ENCODE peak calls at places on chromosomes 12 and 14, in five cellular contexts. A is neuronal stem cell, B is IMR-90, W is fibroblast of lung, F is neural progenitor cell. P is an unnamed sample.
A peak's percentile ranks its signal among the peaks of the same experiment; 100 is the strongest.

GRCh38 chr12:65823481-65824313 is 586 bp upstream of the HMGA2 start:
- DNase-seq in A (peak; percentile 64), B (peak; percentile 58), W (peak; percentile 56), F (peak; percentile 84), P (no peak)

GRCh38 chr12:106903241-106903950 is 52.3 kb upstream of the TMEM263 start:
- DNase-seq in A (peak; percentile 54), B (peak; percentile 33), W (peak; percentile 49), F (peak; percentile 93), P (peak; percentile 62)

GRCh38 chr12:128787827-128788226 is 35.9 kb downstream of the SLC15A4 start:
- DNase-seq in A (no peak), B (no peak), W (no peak), F (no peak), P (no peak)

GRCh38 chr12:41277019-41277770 is 89.1 kb downstream of the PDZRN4 start:
- DNase-seq in A (peak; percentile 30), B (peak; percentile 52), W (peak; percentile 39), F (peak; percentile 69), P (peak; percentile 87)

GRCh38 chr12:93851245-93851665 is 174.1 kb downstream of the CRADD start:
- DNase-seq in A (no peak), B (no peak), W (no peak), F (no peak), P (no peak)

GRCh38 chr12:86196465-86196864 is 59.7 kb downstream of the MGAT4C start:
- DNase-seq in A (no peak), B (no peak), W (no peak), F (no peak), P (no peak)

GRCh38 chr12:130161261-130162231 is 718 bp upstream of the FZD10 start:
- DNase-seq in A (peak; percentile 59), B (no peak), W (peak; percentile 18), F (peak; percentile 88), P (no peak)

GRCh38 chr14:73719361-73719760 is 5.2 kb upstream of the PNMA1 start:
- DNase-seq in A (no peak), B (no peak), W (no peak), F (peak; percentile 34), P (no peak)

GRCh38 chr14:90498198-90498597 is 101.4 kb downstream of the CALM1 start:
- DNase-seq in A (no peak), B (no peak), W (no peak), F (no peak), P (no peak)

GRCh38 chr14:97699026-97699425 is 901.8 kb downstream of the VRK1 start:
- DNase-seq in A (no peak), B (no peak), W (no peak), F (no peak), P (no peak)

GRCh38 chr12:27585739-27586265 is 61.8 kb downstream of the PPFIBP1 start:
- DNase-seq in A (no peak), B (no peak), W (no peak), F (no peak), P (no peak)

GRCh38 chr12:50084775-50085614 is at the start of gene SMARCD1:
- DNase-seq in A (peak; percentile 95), B (peak; percentile 91), W (peak; percentile 91), F (peak; percentile 99), P (peak; percentile 96)

GRCh38 chr12:1917172-1918070 is 1.0 kb downstream of the CACNA2D4 start:
- DNase-seq in A (no peak), B (no peak), W (no peak), F (no peak), P (peak; percentile 50)

GRCh38 chr12:71694099-71694820 is 8.4 kb downstream of the TMEM19 start:
- DNase-seq in A (no peak), B (no peak), W (peak; percentile 16), F (peak; percentile 38), P (peak; percentile 84)

GRCh38 chr12:89497005-89497404 is 27.6 kb downstream of the GALNT4 start:
- DNase-seq in A (no peak), B (peak; percentile 62), W (no peak), F (no peak), P (no peak)

GRCh38 chr12:92002195-92002649 is 143.4 kb downstream of the BTG1 start:
- DNase-seq in A (no peak), B (peak; percentile 34), W (peak; percentile 47), F (no peak), P (no peak)

GRCh38 chr14:77140937-77141591 is 527 bp downstream of the ZDHHC22 start:
- DNase-seq in A (peak; percentile 82), B (peak; percentile 18), W (peak; percentile 47), F (peak; percentile 92), P (no peak)

DNA sequence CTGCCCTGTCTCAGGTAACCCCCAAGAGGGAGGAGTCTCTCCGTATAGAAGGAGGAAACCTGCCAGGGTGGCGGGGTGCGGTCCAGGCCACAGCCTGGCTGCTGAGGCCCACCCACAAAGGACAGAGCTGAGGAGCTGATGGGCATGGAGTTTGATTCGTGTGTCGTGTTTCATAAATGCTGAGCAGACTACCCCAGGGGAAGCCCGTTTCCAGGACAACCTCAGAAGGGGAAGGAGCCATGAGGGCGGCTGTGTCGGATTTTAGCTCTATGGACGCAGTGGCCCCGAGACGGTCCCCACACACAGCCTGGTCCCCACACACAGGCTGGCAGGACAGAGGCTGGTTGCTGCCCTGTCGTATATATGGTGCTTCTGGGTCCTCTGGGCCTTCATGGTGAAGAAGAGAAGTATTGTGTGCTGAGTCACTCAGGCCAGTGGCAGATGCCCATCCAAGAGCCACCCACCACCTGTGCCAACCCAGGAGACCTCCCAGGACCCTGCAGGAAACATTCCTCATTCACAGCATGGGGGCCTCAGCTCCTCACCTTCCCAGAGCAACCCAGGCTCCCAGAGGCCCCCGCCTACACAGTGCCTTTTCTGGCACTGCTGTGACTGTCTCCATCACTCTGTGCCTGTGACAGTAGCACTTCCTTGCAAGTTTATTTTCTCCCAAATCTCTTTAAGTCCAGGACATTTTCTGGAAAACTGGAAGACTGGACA is 63.1 kb upstream of the RIN3 start:
- DNase-seq in A (no peak), B (no peak), W (no peak), F (no peak), P (peak; percentile 47)
- H3K36me3 ChIP-seq in A (no peaks in the 10 kb centered on the region), B (no peaks in the 10 kb centered on the region), W (no peaks in the 10 kb centered on the region), F (no peaks in the 10 kb centered on the region), P (no peaks in the 10 kb centered on the region)

GRCh38 chr14:65204056-65204455 is 101.7 kb upstream of the MAX start:
- DNase-seq in A (no peak), B (no peak), W (no peak), F (no peak), P (no peak)
- H3K4me1 ChIP-seq in A (peaks cover 1% of the 10 kb centered on the region), B (peaks cover 6% of the 10 kb centered on the region), W (peaks cover 3% of the 10 kb centered on the region), F (peaks cover 5% of the 10 kb centered on the region), P (peaks cover 79% of the 10 kb centered on the region)

DNA sequence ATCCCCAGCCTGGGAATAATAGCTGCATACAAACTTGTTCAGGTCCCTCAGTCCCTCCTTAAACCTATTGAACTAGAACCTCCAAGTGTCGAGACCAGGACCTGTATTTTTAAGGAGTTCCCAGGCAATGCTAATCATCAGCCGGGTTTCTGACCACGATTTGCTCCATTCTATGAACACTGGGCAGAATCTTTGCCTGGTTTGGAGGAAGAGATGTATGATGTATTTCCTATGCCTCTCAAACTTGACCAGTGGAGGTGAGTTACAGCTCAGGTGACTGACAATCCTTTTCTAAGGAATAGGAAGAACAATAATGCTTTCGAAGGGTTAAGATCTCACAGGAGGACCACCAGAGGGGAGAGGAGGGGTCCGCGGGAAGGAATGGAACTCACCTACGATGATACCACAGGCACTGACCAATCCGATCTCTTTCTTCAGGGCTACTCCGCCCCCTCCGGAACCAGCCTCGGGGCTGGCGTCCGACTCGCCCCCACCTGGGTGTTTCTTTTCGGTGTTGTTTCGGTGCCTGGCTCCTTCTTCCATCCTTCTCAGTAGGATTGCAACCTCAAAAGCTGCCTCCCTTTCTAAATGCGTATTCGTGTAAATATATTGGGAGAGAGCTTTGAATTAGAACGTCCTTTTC is 967 bp downstream of the SLC7A8 start:
- DNase-seq in A (no peak), B (no peak), W (no peak), F (peak; percentile 88), P (peak; percentile 59)
- H3K9ac ChIP-seq in A (no peak overlapping the region), B (no peak overlapping the region), W (no peak overlapping the region), F (peak overlapping the region; percentile 22), P (peak overlapping the region; percentile 49)

GRCh38 chr12:54287316-54288157 is 7.0 kb downstream of the HNRNPA1 start:
- DNase-seq in A (no peak), B (no peak), W (no peak), F (no peak), P (no peak)
- H3K36me3 ChIP-seq in A (peaks cover 33% of the 10 kb centered on the region), B (peaks cover 35% of the 10 kb centered on the region), W (peaks cover 13% of the 10 kb centered on the region), F (peaks cover 36% of the 10 kb centered on the region), P (peaks cover 44% of the 10 kb centered on the region)

DNA sequence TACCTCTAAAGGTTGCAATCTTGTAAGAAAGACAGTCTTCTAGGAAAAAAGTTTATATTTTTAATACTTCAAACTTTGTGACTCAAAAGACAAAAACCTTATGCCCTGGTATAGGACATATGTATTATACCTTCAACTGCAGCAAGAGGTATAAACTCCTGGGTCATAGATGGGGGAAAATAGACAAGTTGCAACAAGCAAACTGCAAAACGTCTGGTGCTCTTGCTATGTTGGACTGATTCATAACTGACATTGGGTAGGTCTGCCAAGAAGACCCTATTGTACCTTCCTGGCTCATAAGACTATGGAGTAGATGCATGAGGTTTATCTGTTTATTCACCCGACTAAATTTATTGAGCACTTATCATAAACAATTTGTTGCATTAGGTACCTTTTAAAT is 40.9 kb downstream of the BEST3 start:
- DNase-seq in A (no peak), B (no peak), W (no peak), F (no peak), P (no peak)
- H3K4me1 ChIP-seq in A (peaks cover 1% of the 10 kb centered on the region), B (peaks cover 18% of the 10 kb centered on the region), W (peaks cover 8% of the 10 kb centered on the region), F (no peaks in the 10 kb centered on the region), P (peaks cover 12% of the 10 kb centered on the region)

DNA sequence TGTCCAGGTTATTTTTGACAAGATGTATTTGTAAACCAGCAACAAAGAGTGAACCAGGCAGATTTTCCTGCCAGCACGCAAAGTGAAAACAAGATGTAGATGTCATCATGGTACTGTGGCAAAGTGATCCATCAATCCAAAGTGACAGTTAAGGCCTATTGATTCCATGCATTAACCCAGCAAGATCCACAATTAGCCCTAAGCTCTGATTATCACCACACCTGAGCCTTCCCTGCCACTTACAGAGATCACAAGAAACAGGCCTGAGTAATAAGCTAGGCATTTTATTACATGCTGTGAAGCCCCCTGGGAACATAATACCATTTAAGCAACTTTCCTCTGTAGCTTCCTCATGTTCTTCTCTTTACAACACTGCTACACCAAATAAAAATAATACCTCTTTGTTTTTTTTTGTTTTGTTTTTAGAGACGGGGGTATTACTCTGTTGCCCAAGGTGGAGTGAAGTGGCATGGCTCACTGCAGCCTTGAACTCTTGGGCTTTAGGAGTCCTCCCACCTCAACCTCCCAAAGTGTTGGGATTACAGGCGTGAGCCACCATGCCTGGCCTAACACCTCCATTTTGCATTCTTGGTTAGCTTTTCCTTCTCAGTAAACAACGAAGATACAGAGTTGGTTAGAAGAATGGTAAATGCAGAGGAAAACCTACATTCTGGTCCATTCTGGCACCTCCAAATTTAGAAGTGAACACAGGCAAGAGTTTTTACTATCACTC is 85.5 kb downstream of the STON2 start:
- DNase-seq in A (no peak), B (no peak), W (no peak), F (no peak), P (no peak)
- H3K9ac ChIP-seq in A (no peak overlapping the region), B (no peak overlapping the region), W (no peak overlapping the region), F (no peak overlapping the region), P (no peak overlapping the region)

P was measured in Karpas-422.